ENCODE peak calls at places on chromosome 20, in five cellular contexts. One of them, this sample, is unnamed.

GRCh38 chr20:1474817-1475603 is 8.4 kb upstream of the NSFL1C start:
- DNase-seq in fibroblast of the conjunctiva: no peak
- DNase-seq in fibroblast of lung: no peak
- DNase-seq in stimulated activated naive CD4-positive, alpha-beta T cell: no peak
- DNase-seq in mammary epithelial cell: peak
- DNase-seq in this sample: no peak

GRCh38 chr20:51446656-51447055 is 95.9 kb downstream of the NFATC2 start:
- DNase-seq in fibroblast of the conjunctiva: peak
- DNase-seq in fibroblast of lung: peak
- DNase-seq in stimulated activated naive CD4-positive, alpha-beta T cell: no peak
- DNase-seq in mammary epithelial cell: peak
- DNase-seq in this sample: no peak

GRCh38 chr20:33296206-33296605 is 13.2 kb downstream of the BPIFB1 start:
- DNase-seq in fibroblast of the conjunctiva: no peak
- DNase-seq in fibroblast of lung: no peak
- DNase-seq in stimulated activated naive CD4-positive, alpha-beta T cell: no peak
- DNase-seq in mammary epithelial cell: no peak
- DNase-seq in this sample: no peak

GRCh38 chr20:1876975-1877603 is 18.1 kb upstream of the SIRPA start:
- DNase-seq in fibroblast of the conjunctiva: no peak
- DNase-seq in fibroblast of lung: no peak
- DNase-seq in stimulated activated naive CD4-positive, alpha-beta T cell: no peak
- DNase-seq in mammary epithelial cell: no peak
- DNase-seq in this sample: no peak

GRCh38 chr20:25233016-25233772 is 14.7 kb upstream of the PYGB start:
- DNase-seq in fibroblast of the conjunctiva: peak
- DNase-seq in fibroblast of lung: peak
- DNase-seq in stimulated activated naive CD4-positive, alpha-beta T cell: no peak
- DNase-seq in mammary epithelial cell: peak
- DNase-seq in this sample: no peak

GRCh38 chr20:19473894-19474293 is 261.5 kb downstream of the SLC24A3 start:
- DNase-seq in fibroblast of the conjunctiva: no peak
- DNase-seq in fibroblast of lung: no peak
- DNase-seq in stimulated activated naive CD4-positive, alpha-beta T cell: no peak
- DNase-seq in mammary epithelial cell: no peak
- DNase-seq in this sample: no peak

GRCh38 chr20:17919149-17919548 is 49.4 kb downstream of the SNX5 start:
- DNase-seq in fibroblast of the conjunctiva: no peak
- DNase-seq in fibroblast of lung: no peak
- DNase-seq in stimulated activated naive CD4-positive, alpha-beta T cell: no peak
- DNase-seq in mammary epithelial cell: no peak
- DNase-seq in this sample: no peak

GRCh38 chr20:46923550-46923949 is 28.9 kb downstream of the EYA2 start:
- DNase-seq in fibroblast of the conjunctiva: no peak
- DNase-seq in fibroblast of lung: no peak
- DNase-seq in stimulated activated naive CD4-positive, alpha-beta T cell: no peak
- DNase-seq in mammary epithelial cell: no peak
- DNase-seq in this sample: no peak

GRCh38 chr20:59050437-59050836 is 7.9 kb upstream of the PRELID3B start:
- DNase-seq in fibroblast of the conjunctiva: no peak
- DNase-seq in fibroblast of lung: no peak
- DNase-seq in stimulated activated naive CD4-positive, alpha-beta T cell: no peak
- DNase-seq in mammary epithelial cell: no peak
- DNase-seq in this sample: no peak

GRCh38 chr20:24580855-24581254 is 111.4 kb downstream of the SYNDIG1 start:
- DNase-seq in fibroblast of the conjunctiva: no peak
- DNase-seq in fibroblast of lung: no peak
- DNase-seq in stimulated activated naive CD4-positive, alpha-beta T cell: no peak
- DNase-seq in mammary epithelial cell: no peak
- DNase-seq in this sample: no peak

GRCh38 chr20:4875578-4876067 is 125.7 kb downstream of the SLC23A2 start:
- DNase-seq in fibroblast of the conjunctiva: no peak
- DNase-seq in fibroblast of lung: no peak
- DNase-seq in stimulated activated naive CD4-positive, alpha-beta T cell: no peak
- DNase-seq in mammary epithelial cell: no peak
- DNase-seq in this sample: no peak

This sample was measured in AG09309.